ENCODE peak calls at places on chromosomes 16 and 17, in seven cellular contexts. One of them, this sample, is unnamed.

GRCh38 chr17:2400474-2400866 is 390 bp downstream of the MNT start:
- DNase-seq in heart right ventricle: peak; percentile 54
- DNase-seq in heart left ventricle: peak; percentile 73
- DNase-seq in A549: peak; percentile 69
- DNase-seq in hepatocyte: peak; percentile 79
- DNase-seq in stomach: peak; percentile 54
- DNase-seq in AG09309: no peak
- DNase-seq in this sample: no peak

GRCh38 chr17:7880076-7880868 is 8.3 kb upstream of the CHD3 start:
- DNase-seq in heart right ventricle: no peak
- DNase-seq in heart left ventricle: no peak
- DNase-seq in A549: no peak
- DNase-seq in hepatocyte: no peak
- DNase-seq in stomach: no peak
- DNase-seq in AG09309: no peak
- DNase-seq in this sample: no peak

GRCh38 chr17:81429813-81430510 is 34.7 kb downstream of the BAHCC1 start:
- DNase-seq in heart right ventricle: no peak
- DNase-seq in heart left ventricle: peak; percentile 59
- DNase-seq in A549: no peak
- DNase-seq in hepatocyte: peak; percentile 66
- DNase-seq in stomach: no peak
- DNase-seq in AG09309: no peak
- DNase-seq in this sample: no peak

GRCh38 chr16:57150682-57151330 is 35.0 kb downstream of the PSME3IP1 start:
- DNase-seq in heart right ventricle: no peak
- DNase-seq in heart left ventricle: no peak
- DNase-seq in A549: no peak
- DNase-seq in hepatocyte: no peak
- DNase-seq in stomach: peak; percentile 18
- DNase-seq in AG09309: no peak
- DNase-seq in this sample: no peak

GRCh38 chr17:75738218-75738802 is 17.1 kb downstream of the ITGB4 start:
- DNase-seq in heart right ventricle: no peak
- DNase-seq in heart left ventricle: no peak
- DNase-seq in A549: no peak
- DNase-seq in hepatocyte: no peak
- DNase-seq in stomach: no peak
- DNase-seq in AG09309: no peak
- DNase-seq in this sample: no peak

GRCh38 chr17:35476283-35476820 is 27.8 kb upstream of the SLFN13 start:
- DNase-seq in heart right ventricle: no peak
- DNase-seq in heart left ventricle: no peak
- DNase-seq in A549: no peak
- DNase-seq in hepatocyte: no peak
- DNase-seq in stomach: no peak
- DNase-seq in AG09309: no peak
- DNase-seq in this sample: no peak

GRCh38 chr17:50079334-50080095 is 15.6 kb upstream of the PDK2 start:
- DNase-seq in heart right ventricle: no peak
- DNase-seq in heart left ventricle: no peak
- DNase-seq in A549: peak; percentile 87
- DNase-seq in hepatocyte: no peak
- DNase-seq in stomach: peak; percentile 71
- DNase-seq in AG09309: no peak
- DNase-seq in this sample: no peak

GRCh38 chr17:62692721-62693431 is 65.4 kb downstream of the MRC2 start:
- DNase-seq in heart right ventricle: no peak
- DNase-seq in heart left ventricle: no peak
- DNase-seq in A549: peak; percentile 51
- DNase-seq in hepatocyte: no peak
- DNase-seq in stomach: no peak
- DNase-seq in AG09309: no peak
- DNase-seq in this sample: no peak

GRCh38 chr16:50259334-50260205 is 6.8 kb upstream of the ADCY7 start:
- DNase-seq in heart right ventricle: peak; percentile 37
- DNase-seq in heart left ventricle: peak; percentile 84
- DNase-seq in A549: no peak
- DNase-seq in hepatocyte: peak; percentile 8
- DNase-seq in stomach: peak; percentile 26
- DNase-seq in AG09309: no peak
- DNase-seq in this sample: no peak

GRCh38 chr16:23448392-23448791 is 4.6 kb downstream of the COG7 start:
- DNase-seq in heart right ventricle: no peak
- DNase-seq in heart left ventricle: no peak
- DNase-seq in A549: peak; percentile 22
- DNase-seq in hepatocyte: no peak
- DNase-seq in stomach: no peak
- DNase-seq in AG09309: no peak
- DNase-seq in this sample: no peak

GRCh38 chr17:59785091-59785799 is 77.8 kb downstream of the VMP1 start:
- DNase-seq in heart right ventricle: no peak
- DNase-seq in heart left ventricle: no peak
- DNase-seq in A549: peak; percentile 71
- DNase-seq in hepatocyte: no peak
- DNase-seq in stomach: no peak
- DNase-seq in AG09309: no peak
- DNase-seq in this sample: no peak

GRCh38 chr16:87978127-87978526 is 26.9 kb downstream of the BANP start:
- DNase-seq in heart right ventricle: no peak
- DNase-seq in heart left ventricle: no peak
- DNase-seq in A549: no peak
- DNase-seq in hepatocyte: no peak
- DNase-seq in stomach: no peak
- DNase-seq in AG09309: no peak
- DNase-seq in this sample: no peak

GRCh38 chr17:65011047-65011446 is 45.5 kb downstream of the GNA13 start:
- DNase-seq in heart right ventricle: no peak
- DNase-seq in heart left ventricle: no peak
- DNase-seq in A549: no peak
- DNase-seq in hepatocyte: no peak
- DNase-seq in stomach: no peak
- DNase-seq in AG09309: no peak
- DNase-seq in this sample: no peak

GRCh38 chr17:44988256-44988942 is 20.3 kb upstream of the C1QL1 start:
- DNase-seq in heart right ventricle: no peak
- DNase-seq in heart left ventricle: no peak
- DNase-seq in A549: no peak
- DNase-seq in hepatocyte: no peak
- DNase-seq in stomach: no peak
- DNase-seq in AG09309: no peak
- DNase-seq in this sample: no peak

GRCh38 chr17:2433696-2434095 is 32.8 kb upstream of the MNT start:
- DNase-seq in heart right ventricle: no peak
- DNase-seq in heart left ventricle: no peak
- DNase-seq in A549: no peak
- DNase-seq in hepatocyte: no peak
- DNase-seq in stomach: no peak
- DNase-seq in AG09309: no peak
- DNase-seq in this sample: no peak

DNA sequence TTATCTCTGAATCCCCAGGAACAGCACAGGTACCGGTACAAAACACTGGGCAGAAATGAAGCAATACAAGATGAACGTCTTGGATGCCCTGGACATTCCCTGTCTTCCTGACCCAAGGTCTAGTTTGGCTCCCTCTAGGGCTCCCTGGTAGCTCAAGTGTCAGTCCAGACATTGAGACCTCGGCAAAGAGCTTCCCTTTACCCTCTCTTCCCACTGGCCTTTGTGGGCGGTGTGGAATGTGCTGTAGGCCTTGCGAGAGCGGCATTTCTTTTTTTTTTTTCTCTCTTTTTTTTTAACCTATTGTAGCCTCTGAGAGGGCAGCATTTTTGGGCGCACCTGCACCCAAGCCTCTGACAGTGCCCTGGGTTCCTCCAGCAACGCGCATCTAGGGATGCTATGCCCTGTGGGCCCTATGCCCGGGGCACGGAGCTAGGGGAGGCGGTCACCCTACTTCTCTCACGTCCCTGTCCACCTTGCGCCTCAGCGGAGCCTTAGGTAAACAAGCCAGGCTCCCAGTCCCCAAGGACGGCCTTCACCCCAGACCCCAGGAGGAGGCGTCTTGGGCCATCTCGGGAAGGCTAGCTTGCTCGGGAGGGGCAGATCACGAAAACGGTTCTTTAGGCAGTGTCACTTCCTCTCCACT is 1.2 kb upstream of the NFATC3 start:
- DNase-seq in heart right ventricle: no peak
- DNase-seq in heart left ventricle: no peak
- DNase-seq in A549: peak; percentile 23
- DNase-seq in hepatocyte: peak; percentile 45
- DNase-seq in stomach: no peak
- DNase-seq in AG09309: no peak
- DNase-seq in this sample: no peak
- H3K4me3 ChIP-seq in heart right ventricle: peak overlapping the region; percentile 89
- H3K4me3 ChIP-seq in heart left ventricle: peak overlapping the region; percentile 55
- H3K4me3 ChIP-seq in A549: peak overlapping the region; percentile 96
- H3K4me3 ChIP-seq in hepatocyte: no peak overlapping the region
- H3K4me3 ChIP-seq in stomach: peak overlapping the region; percentile 83
- H3K4me3 ChIP-seq in AG09309: peak overlapping the region; percentile 53
- H3K4me3 ChIP-seq in this sample: peak overlapping the region; percentile 55

GRCh38 chr17:66663041-66663494 is 171.8 kb upstream of the CACNG5 start:
- DNase-seq in heart right ventricle: no peak
- DNase-seq in heart left ventricle: no peak
- DNase-seq in A549: no peak
- DNase-seq in hepatocyte: no peak
- DNase-seq in stomach: no peak
- DNase-seq in AG09309: no peak
- DNase-seq in this sample: no peak

GRCh38 chr17:66664336-66664735 is 170.6 kb upstream of the CACNG5 start:
- DNase-seq in heart right ventricle: no peak
- DNase-seq in heart left ventricle: no peak
- DNase-seq in A549: no peak
- DNase-seq in hepatocyte: no peak
- DNase-seq in stomach: no peak
- DNase-seq in AG09309: no peak
- DNase-seq in this sample: no peak

GRCh38 chr17:66661857-66662256 is 173.1 kb upstream of the CACNG5 start:
- DNase-seq in heart right ventricle: no peak
- DNase-seq in heart left ventricle: no peak
- DNase-seq in A549: no peak
- DNase-seq in hepatocyte: no peak
- DNase-seq in stomach: no peak
- DNase-seq in AG09309: no peak
- DNase-seq in this sample: no peak

GRCh38 chr17:66662496-66662895 is 172.4 kb upstream of the CACNG5 start:
- DNase-seq in heart right ventricle: no peak
- DNase-seq in heart left ventricle: no peak
- DNase-seq in A549: no peak
- DNase-seq in hepatocyte: no peak
- DNase-seq in stomach: no peak
- DNase-seq in AG09309: no peak
- DNase-seq in this sample: no peak

GRCh38 chr17:66661411-66661843 is 173.5 kb upstream of the CACNG5 start:
- DNase-seq in heart right ventricle: no peak
- DNase-seq in heart left ventricle: no peak
- DNase-seq in A549: peak; percentile 77
- DNase-seq in hepatocyte: no peak
- DNase-seq in stomach: peak; percentile 45
- DNase-seq in AG09309: no peak
- DNase-seq in this sample: no peak
- TF ChIP-seq CTCF in heart right ventricle: no peak
- TF ChIP-seq CTCF in heart left ventricle: no peak
- TF ChIP-seq CTCF in A549: no peak
- TF ChIP-seq CTCF in hepatocyte: no peak
- TF ChIP-seq CTCF in stomach: no peak
- TF ChIP-seq CTCF in AG09309: no peak
- TF ChIP-seq CTCF in this sample: no peak

GRCh38 chr17:21043296-21044232 is 753 bp upstream of the USP22 start:
- DNase-seq in heart right ventricle: peak; percentile 99
- DNase-seq in heart left ventricle: peak; percentile 99
- DNase-seq in A549: peak; percentile 99
- DNase-seq in hepatocyte: peak; percentile 100
- DNase-seq in stomach: peak; percentile 98
- DNase-seq in AG09309: peak; percentile 93
- DNase-seq in this sample: peak; percentile 99

GRCh38 chr17:21042434-21043295 is at the start of gene USP22:
- DNase-seq in heart right ventricle: no peak
- DNase-seq in heart left ventricle: no peak
- DNase-seq in A549: no peak
- DNase-seq in hepatocyte: no peak
- DNase-seq in stomach: peak; percentile 31
- DNase-seq in AG09309: no peak
- DNase-seq in this sample: no peak

GRCh38 chr17:21041753-21042433 is 918 bp downstream of the USP22 start:
- DNase-seq in heart right ventricle: peak; percentile 91
- DNase-seq in heart left ventricle: peak; percentile 91
- DNase-seq in A549: peak; percentile 87
- DNase-seq in hepatocyte: peak; percentile 91
- DNase-seq in stomach: peak; percentile 80
- DNase-seq in AG09309: no peak
- DNase-seq in this sample: no peak

GRCh38 chr17:21037117-21037803 is 5.6 kb downstream of the USP22 start:
- DNase-seq in heart right ventricle: no peak
- DNase-seq in heart left ventricle: no peak
- DNase-seq in A549: no peak
- DNase-seq in hepatocyte: no peak
- DNase-seq in stomach: no peak
- DNase-seq in AG09309: no peak
- DNase-seq in this sample: no peak

GRCh38 chr17:21039839-21040575 is 2.8 kb downstream of the USP22 start:
- DNase-seq in heart right ventricle: no peak
- DNase-seq in heart left ventricle: no peak
- DNase-seq in A549: peak; percentile 81
- DNase-seq in hepatocyte: peak; percentile 62
- DNase-seq in stomach: no peak
- DNase-seq in AG09309: no peak
- DNase-seq in this sample: no peak
- H3K4me3 ChIP-seq in heart right ventricle: peak overlapping the region; percentile 90
- H3K4me3 ChIP-seq in heart left ventricle: no peak overlapping the region
- H3K4me3 ChIP-seq in A549: peak overlapping the region; percentile 100
- H3K4me3 ChIP-seq in hepatocyte: peak overlapping the region; percentile 90
- H3K4me3 ChIP-seq in stomach: peak overlapping the region; percentile 92
- H3K4me3 ChIP-seq in AG09309: peak overlapping the region; percentile 60
- H3K4me3 ChIP-seq in this sample: peak overlapping the region; percentile 89

GRCh38 chr16:19092653-19093410 is 20.9 kb upstream of the ITPRIPL2 start:
- DNase-seq in heart right ventricle: no peak
- DNase-seq in heart left ventricle: no peak
- DNase-seq in A549: no peak
- DNase-seq in hepatocyte: no peak
- DNase-seq in stomach: no peak
- DNase-seq in AG09309: no peak
- DNase-seq in this sample: peak; percentile 5

GRCh38 chr16:19093631-19094541 is 19.9 kb upstream of the ITPRIPL2 start:
- DNase-seq in heart right ventricle: no peak
- DNase-seq in heart left ventricle: no peak
- DNase-seq in A549: no peak
- DNase-seq in hepatocyte: no peak
- DNase-seq in stomach: no peak
- DNase-seq in AG09309: no peak
- DNase-seq in this sample: peak; percentile 7

GRCh38 chr16:19095699-19096098 is 18.1 kb upstream of the ITPRIPL2 start:
- DNase-seq in heart right ventricle: no peak
- DNase-seq in heart left ventricle: no peak
- DNase-seq in A549: peak; percentile 38
- DNase-seq in hepatocyte: no peak
- DNase-seq in stomach: no peak
- DNase-seq in AG09309: no peak
- DNase-seq in this sample: peak; percentile 55

GRCh38 chr16:19098173-19098572 is 15.6 kb upstream of the ITPRIPL2 start:
- DNase-seq in heart right ventricle: no peak
- DNase-seq in heart left ventricle: no peak
- DNase-seq in A549: no peak
- DNase-seq in hepatocyte: no peak
- DNase-seq in stomach: no peak
- DNase-seq in AG09309: no peak
- DNase-seq in this sample: peak; percentile 1

GRCh38 chr16:19094542-19095365 is 19.0 kb upstream of the ITPRIPL2 start:
- DNase-seq in heart right ventricle: no peak
- DNase-seq in heart left ventricle: no peak
- DNase-seq in A549: peak; percentile 91
- DNase-seq in hepatocyte: no peak
- DNase-seq in stomach: peak; percentile 41
- DNase-seq in AG09309: no peak
- DNase-seq in this sample: peak; percentile 15
- TF ChIP-seq CTCF in heart right ventricle: no peak
- TF ChIP-seq CTCF in heart left ventricle: no peak
- TF ChIP-seq CTCF in A549: peak; percentile 50
- TF ChIP-seq CTCF in hepatocyte: peak; percentile 2
- TF ChIP-seq CTCF in stomach: no peak
- TF ChIP-seq CTCF in AG09309: no peak
- TF ChIP-seq CTCF in this sample: no peak

This sample was measured in RWPE2.